ENCODE peak calls at places on chromosomes 4 and X, in seven cellular contexts. A, W, I, K, R, U and E are unnamed samples.

GRCh38 chrX:106894978-106895452 is 8.1 kb downstream of the RIPPLY1 start:
- DNase-seq in I (no peak), W (no peak), R (peak; percentile 73), K (no peak), A (no peak), U (no peak), E (no peak)

GRCh38 chr4:151948351-151949016 is 187.7 kb upstream of the GATB start:
- DNase-seq in K (no peak), R (peak; percentile 83), W (no peak), U (no peak), I (no peak), A (no peak), E (no peak)

GRCh38 chr4:159386620-159387019 is 283.7 kb downstream of the RAPGEF2 start:
- DNase-seq in R (no peak), A (no peak), K (no peak), W (no peak), U (no peak), I (no peak), E (no peak)

GRCh38 chr4:47933798-47934197 is 19.4 kb upstream of the NFXL1 start:
- DNase-seq in U (no peak), R (peak; percentile 12), I (no peak), W (no peak), K (no peak), A (peak; percentile 37), E (no peak)

GRCh38 chrX:65677954-65678469 is 10.6 kb downstream of the MSN start:
- DNase-seq in A (no peak), I (no peak), W (no peak), R (peak; percentile 79), U (no peak), K (no peak), E (no peak)

GRCh38 chr4:142845293-142846070 is 619 bp downstream of the INPP4B start:
- DNase-seq in A (no peak), R (peak; percentile 19), I (peak; percentile 16), U (peak; percentile 13), W (no peak), K (peak; percentile 59), E (peak; percentile 2)

GRCh38 chr4:1799997-1800375 is 6.9 kb downstream of the FGFR3 start:
- DNase-seq in I (no peak), R (no peak), U (no peak), K (no peak), W (no peak), A (no peak), E (no peak)

GRCh38 chr4:161555689-161556660 is 607.8 kb downstream of the FSTL5 start:
- DNase-seq in U (no peak), A (peak; percentile 13), W (no peak), I (no peak), R (peak; percentile 62), K (no peak), E (no peak)

GRCh38 chr4:169314906-169315305 is 44.1 kb upstream of the SH3RF1 start:
- DNase-seq in U (peak; percentile 93), K (peak; percentile 78), R (peak; percentile 81), A (no peak), W (no peak), I (no peak), E (no peak)

GRCh38 chr4:54213812-54214211 is 15.3 kb upstream of the PDGFRA start:
- DNase-seq in W (no peak), K (no peak), A (no peak), U (no peak), I (no peak), R (no peak), E (no peak)

GRCh38 chr4:37388672-37389368 is 144.3 kb downstream of the NWD2 start:
- DNase-seq in I (no peak), R (no peak), U (no peak), A (no peak), W (no peak), K (no peak), E (no peak)

GRCh38 chrX:24956828-24957227 is 58.9 kb downstream of the ARX start:
- DNase-seq in A (no peak), K (no peak), I (no peak), R (peak; percentile 39), W (no peak), U (no peak), E (no peak)

GRCh38 chr4:22607382-22607781 is 85.4 kb upstream of the GBA3 start:
- DNase-seq in U (peak; percentile 56), K (no peak), W (no peak), R (peak; percentile 35), I (peak; percentile 12), A (peak; percentile 15), E (peak; percentile 70)

GRCh38 chrX:53050841-53051240 is 2.3 kb downstream of the GPR173 start:
- DNase-seq in W (no peak), K (no peak), A (no peak), U (no peak), I (no peak), R (no peak), E (no peak)

GRCh38 chrX:47543496-47543895 is 17.5 kb upstream of the ARAF start:
- DNase-seq in A (no peak), K (no peak), W (no peak), R (no peak), U (no peak), I (no peak), E (no peak)

GRCh38 chr4:26317766-26318165 is 3.0 kb upstream of the RBPJ start:
- DNase-seq in R (no peak), U (no peak), W (no peak), I (no peak), K (no peak), A (no peak), E (no peak)

GRCh38 chrX:30673884-30674598 is 20.8 kb downstream of the GK start:
- DNase-seq in R (no peak), A (no peak), W (no peak), U (no peak), I (no peak), K (no peak), E (no peak)

GRCh38 chrX:30679369-30679768 is 26.1 kb downstream of the GK start:
- DNase-seq in W (no peak), R (no peak), K (no peak), I (no peak), U (peak; percentile 29), A (no peak), E (no peak)

GRCh38 chrX:30668581-30668980 is 15.4 kb downstream of the GK start:
- DNase-seq in U (no peak), K (no peak), R (no peak), A (no peak), I (no peak), W (no peak), E (no peak)

GRCh38 chrX:30674799-30675198 is 21.6 kb downstream of the GK start:
- DNase-seq in U (no peak), K (no peak), W (no peak), I (no peak), R (no peak), A (no peak), E (no peak)

GRCh38 chrX:30673405-30673804 is 20.2 kb downstream of the GK start:
- DNase-seq in U (no peak), A (no peak), R (no peak), K (no peak), W (no peak), I (no peak), E (no peak)
- TF ChIP-seq CTCF in U (no peak), A (no peak), R (no peak), K (no peak), W (no peak), I (no peak), E (no peak)

DNA sequence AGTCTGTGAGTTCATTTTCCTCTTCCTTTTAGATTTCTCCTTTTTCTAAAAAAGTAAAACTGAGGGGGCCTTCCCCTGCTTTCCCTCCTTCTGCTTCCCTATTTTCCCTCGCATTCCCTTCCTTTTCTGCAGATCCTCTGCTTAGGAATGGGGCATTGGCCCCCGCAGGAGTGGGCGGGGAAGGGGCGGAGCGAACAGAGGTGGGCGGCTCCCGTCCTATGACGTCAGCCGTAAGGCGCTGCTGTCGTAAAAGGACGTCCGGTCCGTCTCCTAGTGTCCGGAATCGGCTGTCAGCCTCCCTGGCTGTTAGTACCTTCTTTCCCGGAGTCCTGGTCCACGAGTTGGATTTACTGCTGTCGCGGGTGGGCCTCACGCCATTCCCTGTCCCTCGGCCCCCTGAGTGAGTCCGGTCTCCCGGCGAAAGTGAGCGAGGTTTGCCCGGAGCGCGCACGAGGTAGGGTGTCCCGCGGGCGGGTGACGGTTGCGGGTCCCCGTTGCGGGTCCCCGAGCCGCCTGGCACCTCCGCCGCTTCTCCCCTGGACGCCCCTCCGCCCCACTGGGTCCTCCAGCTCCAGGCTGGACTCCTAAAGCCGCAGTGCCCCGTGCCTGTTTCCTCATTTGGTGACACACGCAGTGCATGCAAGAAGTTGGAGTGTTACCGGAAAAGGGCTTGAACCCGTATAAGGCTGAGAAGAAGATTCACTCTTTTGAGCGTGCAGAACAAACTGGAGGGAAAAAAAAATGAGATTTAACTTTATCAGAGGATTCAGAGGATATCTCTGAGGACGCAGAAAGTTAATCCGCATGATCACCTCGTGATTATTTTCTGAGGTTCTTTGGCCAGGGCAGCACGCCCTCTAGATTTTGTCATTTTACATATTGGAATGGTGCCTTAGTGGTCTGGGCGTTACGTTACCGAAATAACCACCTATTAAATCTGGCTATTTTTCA is at the start of gene ZNF330:
- DNase-seq in I (peak; percentile 94), W (peak; percentile 52), A (peak; percentile 93), K (peak; percentile 94), R (peak; percentile 80), U (peak; percentile 93), E (peak; percentile 89)
- TF ChIP-seq CTCF in I (peak; percentile 34), W (no peak), A (no peak), K (peak; percentile 6), R (no peak), U (peak; percentile 12), E (peak; percentile 15)

DNA sequence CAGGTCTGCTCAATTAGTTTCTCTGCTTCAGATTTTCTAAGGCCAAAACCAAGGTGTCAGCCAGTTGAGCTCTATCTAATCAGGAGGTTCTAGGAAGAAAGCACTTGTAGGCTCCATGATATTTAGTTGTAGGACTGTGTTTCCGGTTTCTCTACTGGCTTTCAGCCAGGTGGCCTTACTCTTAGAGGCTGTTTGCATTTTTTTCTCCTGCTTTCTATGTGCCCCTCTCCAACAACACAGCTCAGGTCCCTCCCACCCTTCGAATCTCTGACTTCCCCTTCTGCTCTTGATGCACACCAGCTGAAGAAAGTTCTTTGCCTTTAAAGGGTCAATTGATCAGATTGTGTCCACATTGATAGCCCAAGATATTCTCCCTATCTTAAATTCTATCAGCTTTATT is 245.2 kb downstream of the RAB28 start:
- DNase-seq in A (no peak), R (no peak), U (no peak), K (no peak), I (no peak), W (no peak), E (no peak)
- TF ChIP-seq CTCF in A (no peak), R (no peak), U (no peak), K (no peak), I (no peak), W (no peak), E (no peak)

GRCh38 chr4:88523325-88524129 is at the start of gene PYURF:
- DNase-seq in U (peak; percentile 97), K (peak; percentile 98), R (peak; percentile 92), A (peak; percentile 89), I (peak; percentile 87), W (peak; percentile 90), E (peak; percentile 84)
- TF ChIP-seq CTCF in U (no peak), K (no peak), R (no peak), A (no peak), I (no peak), W (no peak), E (no peak)

GRCh38 chrX:40539214-40540142 is 41.3 kb upstream of the ATP6AP2 start:
- DNase-seq in A (peak; percentile 50), R (peak; percentile 32), K (peak; percentile 80), I (no peak), U (peak; percentile 49), W (no peak), E (peak; percentile 88)
- TF ChIP-seq CTCF in A (no peak), R (no peak), K (no peak), I (peak; percentile 38), U (no peak), W (no peak), E (no peak)